ENCODE peak calls at places on chromosomes 11 and 22, in ten cellular contexts. F, X, J, Y, O, W, I, Z, B and V are unnamed samples. For H3K4me1 and H3K36me3, the result is how much of the 10 kb centered on the place peaks cover.

GRCh38 chr11:60367009-60367408 is 11.3 kb upstream of the MS4A7 start:
- DNase-seq in J (no peak), Z (no peak), O (no peak), W (peak), I (no peak), B (no peak), F (no peak), Y (no peak), X (no peak), V (no peak)

GRCh38 chr11:19087658-19088057 is 27.1 kb upstream of the MRGPRX2 start:
- DNase-seq in B (no peak), Z (no peak), W (no peak), F (no peak), O (no peak), X (no peak), I (no peak), J (no peak), Y (no peak), V (no peak)

GRCh38 chr22:36540867-36541642 is 12.1 kb upstream of the EIF3D start:
- DNase-seq in F (no peak), B (no peak), Y (no peak), Z (no peak), X (no peak), W (no peak), O (no peak), I (no peak), J (no peak), V (no peak)

GRCh38 chr11:72818971-72819370 is 4.8 kb downstream of the ATG16L2 start:
- DNase-seq in B (no peak), X (no peak), W (no peak), O (no peak), J (no peak), I (no peak), F (no peak), Z (no peak), Y (no peak), V (no peak)

GRCh38 chr11:27413218-27413617 is 50.2 kb upstream of the CCDC34 start:
- DNase-seq in I (no peak), Y (no peak), B (no peak), O (no peak), Z (no peak), F (no peak), X (no peak), J (no peak), W (no peak), V (no peak)

GRCh38 chr11:62664405-62665074 is 470 bp downstream of the C11orf98 start:
- DNase-seq in Z (no peak), O (peak), B (no peak), J (peak), I (peak), Y (no peak), X (no peak), F (no peak), W (peak), V (peak)

GRCh38 chr11:71977743-71978418 is 20.8 kb upstream of the IL18BP start:
- DNase-seq in J (peak), Z (no peak), W (peak), B (peak), I (peak), F (peak), Y (peak), O (peak), X (no peak), V (peak)

GRCh38 chr11:19080579-19080993 is 20.1 kb upstream of the MRGPRX2 start:
- DNase-seq in Z (no peak), O (no peak), B (no peak), F (no peak), I (no peak), J (no peak), W (no peak), X (no peak), Y (no peak), V (no peak)

GRCh38 chr11:124762077-124762623 is at the start of gene ESAM:
- DNase-seq in O (peak), Z (no peak), I (no peak), Y (peak), B (peak), X (no peak), J (no peak), F (peak), W (peak), V (peak)

DNA sequence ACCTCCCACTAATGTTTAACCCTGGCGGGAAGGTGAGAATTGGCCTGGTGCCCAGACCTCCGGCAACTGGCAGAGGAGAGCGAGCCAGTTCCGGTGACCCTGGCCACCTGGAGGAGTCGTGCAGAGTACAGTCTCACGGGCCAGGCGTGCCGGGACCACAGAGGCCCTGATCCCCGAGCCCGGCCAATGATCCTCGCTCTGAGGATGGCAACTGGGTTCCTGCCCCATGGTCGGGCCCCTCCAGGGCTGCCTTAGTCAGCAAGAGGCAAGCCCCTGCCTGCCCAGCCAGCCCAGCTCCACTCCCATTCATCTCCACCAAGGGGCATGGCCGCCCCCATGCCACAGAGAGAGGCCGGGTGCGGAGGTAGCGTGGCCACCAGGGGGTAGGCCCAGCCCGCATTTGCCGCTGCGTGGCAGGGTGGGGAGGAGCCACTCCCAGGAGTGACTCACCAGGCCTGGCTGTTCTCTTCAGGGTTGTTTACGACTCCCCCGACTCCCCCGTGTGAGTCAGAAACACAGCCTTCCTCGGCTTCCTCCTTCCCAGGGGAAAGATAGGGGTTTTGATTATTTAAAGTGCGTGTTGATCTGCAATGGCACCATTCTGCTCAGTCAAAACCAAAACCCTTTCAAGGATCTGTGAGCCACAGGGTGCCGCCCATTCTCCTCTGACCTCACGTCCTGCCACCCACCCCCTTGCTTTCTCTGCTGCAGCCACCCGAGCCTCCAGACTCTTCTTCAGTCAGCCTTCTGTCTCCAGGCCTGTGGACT is at the start of gene SLC25A45:
- DNase-seq in B (peak), X (peak), Y (peak), J (peak), F (peak), W (peak), O (peak), I (peak), Z (peak), V (peak)
- H3K27ac ChIP-seq in B (peak), X (peak), Y (peak), J (peak), F (peak), W (peak), O (peak), I (peak), Z (peak), V (peak)

GRCh38 chr11:46298699-46299424 is 21.4 kb downstream of the CREB3L1 start:
- DNase-seq in W (no peak), Y (no peak), X (peak), Z (no peak), I (no peak), F (no peak), J (no peak), B (no peak), O (no peak), V (no peak)

GRCh38 chr11:46295996-46296519 is 18.6 kb downstream of the CREB3L1 start:
- DNase-seq in B (no peak), W (no peak), X (no peak), J (no peak), I (no peak), Z (no peak), Y (no peak), F (no peak), O (no peak), V (no peak)

GRCh38 chr11:46295312-46295995 is 18.0 kb downstream of the CREB3L1 start:
- DNase-seq in J (peak), O (peak), Y (peak), Z (peak), W (peak), B (peak), I (peak), X (peak), F (peak), V (peak)

GRCh38 chr11:46294365-46295309 is 17.2 kb downstream of the CREB3L1 start:
- DNase-seq in X (peak), B (no peak), Z (no peak), I (peak), F (no peak), O (no peak), J (peak), W (no peak), Y (no peak), V (no peak)

DNA sequence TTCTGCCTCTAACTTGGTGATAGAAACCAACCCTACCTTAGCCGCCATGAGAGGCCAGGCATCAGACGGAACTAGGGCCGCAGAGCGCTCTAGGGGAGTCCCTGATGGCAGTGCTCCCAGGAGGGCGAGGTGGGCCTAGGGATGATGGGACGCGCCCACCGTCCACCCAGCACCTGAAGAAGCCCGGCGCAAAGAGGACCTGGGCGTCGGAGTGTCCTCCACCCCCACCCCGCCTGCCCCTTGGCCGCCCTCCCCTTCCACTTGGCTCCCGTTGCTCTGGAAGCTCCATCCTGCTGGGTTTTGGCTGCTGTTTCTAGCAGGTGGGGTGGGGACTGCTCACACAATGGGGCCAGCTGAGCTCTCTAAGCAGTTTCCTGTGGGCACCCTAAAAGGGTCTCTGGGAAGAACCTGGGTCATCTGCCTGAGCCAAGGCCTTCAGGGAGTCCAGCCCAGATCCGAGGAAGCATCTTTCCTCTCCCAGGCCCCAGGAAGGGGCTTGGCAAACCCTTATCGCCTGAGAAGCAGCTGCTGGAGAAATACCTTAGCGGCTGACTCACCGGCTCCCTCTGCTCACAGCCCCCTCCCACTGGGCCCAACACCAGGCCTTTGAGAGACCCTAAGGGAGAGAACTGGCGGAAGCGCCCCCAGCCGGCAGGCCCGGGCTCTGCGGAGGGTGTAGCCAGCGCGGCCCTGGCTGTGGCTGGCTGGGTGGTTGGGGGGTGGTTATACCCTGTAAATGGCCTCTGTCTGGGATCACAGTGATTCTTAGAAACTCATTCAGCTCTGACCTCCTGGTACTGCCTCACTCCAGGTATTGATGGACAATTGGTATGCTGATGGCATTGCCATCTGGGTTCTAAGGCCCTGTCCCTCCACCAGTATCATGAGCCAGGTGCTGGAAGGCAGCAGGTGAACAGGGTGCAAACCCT is 19.3 kb downstream of the CREB3L1 start:
- DNase-seq in B (peak), W (no peak), Y (no peak), X (peak), Z (no peak), F (no peak), I (no peak), O (no peak), J (peak), V (no peak)
- H3K4me1 ChIP-seq in B (under half), W (under half), Y (under half), X (half or more), Z (half or more), F (under half), I (under half), O (under half), J (under half), V (under half)

DNA sequence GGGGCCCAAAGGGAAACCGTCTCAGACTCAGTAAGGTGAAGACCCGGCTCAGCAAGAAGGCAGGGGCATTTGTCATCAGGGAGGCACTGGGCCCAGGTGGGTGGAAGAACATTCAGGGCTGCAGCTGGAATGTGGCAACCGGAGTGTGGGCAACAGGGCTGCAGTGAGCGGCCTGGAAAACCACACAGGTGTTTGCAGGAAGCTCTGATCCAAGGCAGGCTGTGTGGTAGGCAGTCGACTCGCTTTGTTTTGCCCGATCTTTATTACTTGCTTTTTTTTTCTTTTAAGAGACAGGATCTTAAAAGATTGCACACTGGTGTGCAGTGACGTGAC is 82.8 kb downstream of the DGCR2 start:
- DNase-seq in J (no peak), I (no peak), F (no peak), B (no peak), X (no peak), W (no peak), Y (no peak), Z (no peak), O (no peak), V (no peak)
- H3K36me3 ChIP-seq in J (under half), I (half or more), F (under half), B (under half), X (half or more), W (under half), Y (half or more), Z (half or more), O (under half), V (half or more)

DNA sequence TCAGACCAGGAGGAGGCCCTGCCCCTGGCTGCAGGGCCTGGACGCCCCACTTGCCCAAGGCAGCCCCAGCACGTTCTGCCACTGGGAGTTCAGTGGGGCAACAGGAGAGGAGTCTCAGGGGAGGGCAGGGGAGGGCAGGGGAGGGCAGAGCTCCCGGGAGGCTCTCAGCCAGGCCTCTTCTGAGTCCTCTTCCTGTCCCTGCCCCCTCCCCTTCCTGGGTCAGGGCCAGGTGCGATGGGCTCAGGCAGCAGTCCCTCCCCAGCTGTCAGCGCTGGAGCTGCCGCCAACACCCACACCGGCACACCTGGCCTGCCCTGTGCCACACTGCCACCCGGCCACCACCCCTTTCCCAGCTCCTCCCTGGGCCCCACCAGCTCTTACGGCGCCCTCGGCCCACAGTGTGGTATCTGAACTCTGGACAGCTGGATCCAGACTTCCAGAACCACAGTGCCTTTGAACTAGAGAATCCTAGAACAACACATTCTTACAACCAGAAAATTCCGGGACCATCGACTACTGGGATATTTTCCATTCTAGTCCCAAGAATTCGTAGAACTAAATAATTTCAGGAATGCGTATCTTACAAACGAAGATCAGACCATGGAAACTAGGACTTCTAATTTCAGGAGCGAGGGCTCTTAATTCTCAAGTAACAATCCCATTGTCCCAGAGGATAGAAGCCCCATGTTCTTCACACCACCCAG is 21.8 kb downstream of the RPL3 start:
- DNase-seq in F (no peak), W (peak), J (no peak), I (peak), X (peak), Y (peak), B (no peak), O (peak), Z (no peak), V (no peak)
- H3K27ac ChIP-seq in F (no peak), W (no peak), J (peak), I (no peak), X (peak), Y (peak), B (peak), O (peak), Z (peak), V (no peak)

DNA sequence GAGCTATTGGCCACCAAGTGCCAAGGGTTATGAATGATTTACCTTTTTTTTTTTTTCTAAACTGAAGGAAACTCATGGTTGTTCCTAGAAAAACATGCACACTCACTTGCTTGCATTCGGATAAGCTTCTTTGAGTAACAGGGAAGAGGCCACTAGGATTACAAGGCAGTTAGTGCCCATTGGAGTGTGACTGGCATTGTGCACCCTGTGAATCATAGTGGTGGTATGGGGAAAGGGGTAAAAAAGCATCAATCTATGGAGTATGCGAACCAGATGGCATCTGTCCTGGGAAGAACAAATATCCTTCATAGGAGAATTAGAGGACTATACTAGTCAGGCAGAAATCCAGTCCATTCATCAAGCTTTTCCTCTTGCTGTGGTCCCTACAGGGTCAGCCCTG is 24.2 kb downstream of the CD44 start:
- DNase-seq in Y (no peak), F (no peak), J (no peak), O (no peak), Z (no peak), B (no peak), W (no peak), X (no peak), I (no peak), V (no peak)
- H3K4me1 ChIP-seq in Y (under half), F (half or more), J (under half), O (half or more), Z (half or more), B (under half), W (under half), X (half or more), I (half or more), V (half or more)

DNA sequence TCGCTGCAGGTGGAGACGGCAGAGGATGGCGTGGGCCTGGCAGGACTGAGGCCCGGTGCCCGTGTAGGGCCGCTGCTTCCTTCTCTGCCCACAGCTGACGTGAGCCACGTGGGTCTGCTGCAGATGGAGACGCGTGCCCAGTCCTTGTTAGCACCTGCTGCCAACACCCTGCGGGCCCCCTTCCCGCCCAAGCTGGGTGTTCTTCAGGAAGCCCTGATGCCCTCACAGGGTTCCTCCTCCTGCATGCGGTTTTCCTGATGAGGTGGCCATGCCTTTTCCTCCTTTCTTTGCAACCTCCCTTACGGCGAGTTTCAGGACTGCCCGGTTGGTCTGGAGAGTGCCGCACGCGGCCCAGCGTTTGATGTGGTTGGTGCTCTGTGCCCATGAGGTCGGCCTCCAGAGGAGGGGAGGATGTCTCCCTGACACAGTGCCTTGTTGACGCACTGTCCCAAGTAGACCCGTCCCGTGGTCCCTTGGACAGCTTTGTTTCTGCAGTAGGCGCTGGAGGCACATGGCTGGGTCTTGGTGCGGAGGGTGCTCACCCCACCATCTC is 44.7 kb downstream of the AP2A2 start:
- DNase-seq in Y (no peak), Z (no peak), X (no peak), W (no peak), B (no peak), F (peak), J (no peak), I (no peak), O (no peak), V (peak)
- H3K36me3 ChIP-seq in Y (half or more), Z (under half), X (under half), W (under half), B (under half), F (under half), J (under half), I (half or more), O (under half), V (under half)